ENCODE peak calls at places on chromosomes 13 and 19, in four cellular contexts. Z, X, U and W are unnamed samples.

GRCh38 chr19:16076154-16076957 is at the start of gene TPM4:
- DNase-seq in Z (peak), U (peak), X (peak), W (peak)

GRCh38 chr13:98050041-98050466 is 92.8 kb upstream of the FARP1 start:
- DNase-seq in X (no peak), U (peak), Z (no peak), W (no peak)

GRCh38 chr19:51664997-51665396 is 18.4 kb upstream of the SIGLEC14 start:
- DNase-seq in X (no peak), U (no peak), Z (no peak), W (peak)

GRCh38 chr19:50952890-50953289 is at the start of gene KLK5:
- DNase-seq in X (no peak), Z (no peak), U (no peak), W (no peak)

GRCh38 chr19:7607874-7608560 is 12.4 kb downstream of the CAMSAP3 start:
- DNase-seq in U (no peak), Z (no peak), X (no peak), W (no peak)

GRCh38 chr13:108176685-108177274 is 38.6 kb downstream of the LIG4 start:
- DNase-seq in Z (peak), U (no peak), X (peak), W (peak)

GRCh38 chr13:43799191-43799590 is 12.4 kb upstream of the ENOX1 start:
- DNase-seq in X (no peak), U (no peak), Z (no peak), W (no peak)

GRCh38 chr19:4066176-4066606 is 508 bp downstream of the ZBTB7A start:
- DNase-seq in U (no peak), X (peak), Z (no peak), W (no peak)

GRCh38 chr19:3145909-3146676 is 10.3 kb downstream of the GNA15 start:
- DNase-seq in Z (no peak), X (no peak), U (no peak), W (no peak)

GRCh38 chr19:53068199-53068598 is 23.7 kb downstream of the ERVV-2 start:
- DNase-seq in X (no peak), Z (no peak), U (no peak), W (no peak)

GRCh38 chr13:73948848-73949529 is 185.2 kb downstream of the KLF12 start:
- DNase-seq in Z (no peak), X (no peak), U (no peak), W (no peak)

GRCh38 chr13:112131081-112131739 is 64.3 kb downstream of the SOX1 start:
- DNase-seq in U (no peak), Z (no peak), X (no peak), W (no peak)